ENCODE peak calls at places on chromosomes 16 and 17, in four cellular contexts. M, D, R and W are unnamed samples.

GRCh38 chr16:49350265-49351103 is 23.1 kb upstream of the C16orf78 start:
- DNase-seq in R (peak; percentile 3), M (peak; percentile 15), D (peak; percentile 41), W (peak; percentile 11)

GRCh38 chr17:28910534-28910933 is 7.7 kb upstream of the DHRS13 start:
- DNase-seq in D (no peak), M (no peak), R (no peak), W (no peak)

GRCh38 chr17:37225458-37225857 is 150.3 kb upstream of the C17orf78 start:
- DNase-seq in M (no peak), D (no peak), R (no peak), W (no peak)

GRCh38 chr17:39742856-39743436 is 5.2 kb downstream of the GRB7 start:
- DNase-seq in R (no peak), M (no peak), D (no peak), W (no peak)

GRCh38 chr16:31508706-31509523 is 724 bp upstream of the RUSF1 start:
- DNase-seq in R (no peak), M (no peak), D (peak; percentile 44), W (peak; percentile 17)

GRCh38 chr17:8985054-8985701 is 19.7 kb upstream of the PIK3R5 start:
- DNase-seq in R (no peak), M (no peak), D (no peak), W (no peak)

GRCh38 chr17:82926716-82927115 is 86.9 kb upstream of the ZNF750 start:
- DNase-seq in R (no peak), D (no peak), M (no peak), W (no peak)

GRCh38 chr17:31778538-31778937 is 80.5 kb downstream of the COPRS start:
- DNase-seq in M (no peak), R (no peak), D (peak; percentile 31), W (no peak)

GRCh38 chr16:30778549-30779244 is 8.3 kb downstream of the ZNF629 start:
- DNase-seq in M (no peak), D (peak; percentile 71), R (no peak), W (no peak)